ENCODE peak calls at places on chromosomes 12 and 14, in ten cellular contexts. V is CD4-positive, alpha-beta T cell; H is occipital lobe; B is activated CD4-positive, alpha-beta T cell treated with anti-CD3 and anti-CD28 coated beads for 36 hours; G is RKO; N is iPS-NIHi11; Q is SK-MEL-5; P is AG09309; Y is HTR-8/SVneo; W is WTC11. E is an unnamed sample.

GRCh38 chr14:96108911-96109310 is 69.7 kb downstream of the C14orf132 start:
- DNase-seq in W (no peak), H (no peak), N (no peak), Y (no peak), Q (no peak), V (no peak), B (no peak), G (no peak), P (no peak), E (no peak)

GRCh38 chr14:94646481-94646880 is 34.3 kb downstream of the SERPINA3 start:
- DNase-seq in B (no peak), W (no peak), G (peak; percentile 4), Q (no peak), P (no peak), Y (no peak), V (no peak), H (no peak), N (no peak), E (no peak)

GRCh38 chr14:69052181-69052601 is 73.1 kb upstream of the ACTN1 start:
- DNase-seq in H (no peak), W (no peak), P (no peak), G (no peak), N (no peak), V (no peak), Q (no peak), B (no peak), Y (no peak), E (no peak)

GRCh38 chr12:46357438-46358324 is 14.9 kb downstream of the SLC38A2 start:
- DNase-seq in B (no peak), H (no peak), Y (no peak), W (no peak), G (peak; percentile 57), Q (peak; percentile 28), V (no peak), P (peak; percentile 73), N (no peak), E (no peak)

GRCh38 chr12:46227616-46228015 is 41.2 kb downstream of the SLC38A1 start:
- DNase-seq in B (no peak), Y (no peak), P (no peak), N (no peak), V (no peak), W (no peak), G (no peak), H (no peak), Q (no peak), E (no peak)

GRCh38 chr14:68232643-68233055 is 413.1 kb downstream of the RAD51B start:
- DNase-seq in G (peak; percentile 96), N (peak; percentile 27), Y (peak; percentile 96), Q (peak; percentile 51), P (peak; percentile 95), W (no peak), V (no peak), H (peak; percentile 13), B (peak; percentile 62), E (no peak)

GRCh38 chr12:110762891-110763290 is 20.2 kb upstream of the PPP1CC start:
- DNase-seq in P (no peak), Y (no peak), V (no peak), W (no peak), B (peak; percentile 20), G (no peak), H (no peak), N (no peak), Q (no peak), E (no peak)

GRCh38 chr14:103530390-103530789 is 1.4 kb downstream of the TRMT61A start:
- DNase-seq in G (peak; percentile 40), B (peak; percentile 60), P (no peak), N (peak; percentile 89), Q (peak; percentile 28), H (no peak), W (peak; percentile 77), Y (no peak), V (peak; percentile 21), E (no peak)

GRCh38 chr14:22432348-22432976 is 156.6 kb downstream of the DAD1 start:
- DNase-seq in G (peak; percentile 27), Y (peak; percentile 56), B (no peak), Q (peak; percentile 90), P (peak; percentile 69), W (no peak), V (no peak), N (peak; percentile 46), H (no peak), E (no peak)

GRCh38 chr14:23358042-23358441 is 5.4 kb upstream of the SLC22A17 start:
- DNase-seq in Y (no peak), Q (no peak), N (no peak), V (no peak), B (no peak), G (no peak), W (no peak), H (no peak), P (no peak), E (no peak)

E was measured in NCI-H1694 treated with DMSO at 0.1 percent for 48 hours.